ENCODE peak calls at places on chromosome 21, in six cellular contexts. N is AG09309; Y is CD4-positive, alpha-beta T cell; Q is NCI-H1105; D is HTR-8/SVneo; I is RWPE1. W is an unnamed sample.
A peak's percentile ranks its signal among the peaks of the same experiment; 100 is the strongest.

GRCh38 chr21:14923468-14923867 is 141.3 kb downstream of the NRIP1 start:
- DNase-seq in N (no peak), Y (no peak), Q (no peak), D (no peak), I (no peak), W (no peak)

GRCh38 chr21:40070871-40071270 is 203.6 kb downstream of the PCP4 start:
- DNase-seq in N (no peak), Y (no peak), Q (no peak), D (no peak), I (no peak), W (no peak)

GRCh38 chr21:27034796-27035195 is 67.9 kb upstream of the ADAMTS5 start:
- DNase-seq in N (no peak), Y (no peak), Q (no peak), D (no peak), I (no peak), W (no peak)

GRCh38 chr21:42843021-42843420 is 36.3 kb downstream of the WDR4 start:
- DNase-seq in N (no peak), Y (no peak), Q (no peak), D (no peak), I (no peak), W (no peak)

GRCh38 chr21:33402011-33402979 is 918 bp upstream of the IFNGR2 start:
- DNase-seq in N (no peak), Y (peak; percentile 2), Q (no peak), D (no peak), I (peak; percentile 45), W (no peak)

GRCh38 chr21:44990921-44991320 is 51.1 kb downstream of the SLX9 start:
- DNase-seq in N (no peak), Y (no peak), Q (no peak), D (no peak), I (no peak), W (no peak)

GRCh38 chr21:31418355-31419001 is 74.4 kb upstream of the TIAM1 start:
- DNase-seq in N (no peak), Y (no peak), Q (no peak), D (no peak), I (no peak), W (no peak)

GRCh38 chr21:41950941-41951408 is 2.8 kb downstream of the C2CD2 start:
- DNase-seq in N (no peak), Y (no peak), Q (no peak), D (no peak), I (no peak), W (no peak)

GRCh38 chr21:45876381-45877159 is 105.0 kb upstream of the COL6A1 start:
- DNase-seq in N (no peak), Y (no peak), Q (no peak), D (no peak), I (no peak), W (no peak)

GRCh38 chr21:34744801-34745200 is 76.0 kb downstream of the CLIC6 start:
- DNase-seq in N (no peak), Y (no peak), Q (no peak), D (no peak), I (no peak), W (no peak)

GRCh38 chr21:44820851-44821250 is 3.0 kb upstream of the SUMO3 start:
- DNase-seq in N (no peak), Y (no peak), Q (no peak), D (no peak), I (no peak), W (no peak)

GRCh38 chr21:37683396-37684114 is 232.7 kb downstream of the KCNJ6 start:
- DNase-seq in N (no peak), Y (no peak), Q (no peak), D (no peak), I (no peak), W (no peak)

GRCh38 chr21:14889080-14889805 is 175.6 kb downstream of the NRIP1 start:
- DNase-seq in N (no peak), Y (no peak), Q (no peak), D (no peak), I (no peak), W (no peak)

GRCh38 chr21:45719177-45719802 is 75.8 kb downstream of the PCBP3 start:
- DNase-seq in N (no peak), Y (no peak), Q (no peak), D (no peak), I (no peak), W (no peak)

GRCh38 chr21:45465105-45465504 is 60.1 kb downstream of the COL18A1 start:
- DNase-seq in N (no peak), Y (no peak), Q (no peak), D (no peak), I (no peak), W (no peak)

GRCh38 chr21:16870116-16870515 is 642.7 kb upstream of the CXADR start:
- DNase-seq in N (peak; percentile 32), Y (no peak), Q (no peak), D (peak; percentile 10), I (no peak), W (no peak)

GRCh38 chr21:42500736-42501135 is 4.7 kb upstream of the RSPH1 start:
- DNase-seq in N (no peak), Y (no peak), Q (no peak), D (no peak), I (no peak), W (no peak)

GRCh38 chr21:16587141-16587570 is 857.4 kb downstream of the USP25 start:
- DNase-seq in N (peak; percentile 39), Y (no peak), Q (no peak), D (peak; percentile 36), I (peak; percentile 26), W (no peak)

GRCh38 chr21:28325618-28326017 is 667.1 kb downstream of the LTN1 start:
- DNase-seq in N (no peak), Y (no peak), Q (no peak), D (no peak), I (peak; percentile 7), W (no peak)

GRCh38 chr21:28298251-28298672 is 694.4 kb downstream of the LTN1 start:
- DNase-seq in N (no peak), Y (no peak), Q (no peak), D (no peak), I (no peak), W (no peak)

GRCh38 chr21:46301759-46302158 is 15.6 kb downstream of the YBEY start:
- DNase-seq in N (no peak), Y (no peak), Q (no peak), D (no peak), I (no peak), W (no peak)

GRCh38 chr21:36147891-36148290 is 8.7 kb upstream of the DOP1B start:
- DNase-seq in N (no peak), Y (no peak), Q (no peak), D (no peak), I (no peak), W (no peak)

GRCh38 chr21:37530901-37531351 is 164.4 kb downstream of the DYRK1A start:
- DNase-seq in N (no peak), Y (no peak), Q (no peak), D (no peak), I (no peak), W (no peak)

GRCh38 chr21:33561373-33561772 is 18.5 kb downstream of the SON start:
- DNase-seq in N (no peak), Y (no peak), Q (no peak), D (no peak), I (no peak), W (no peak)

GRCh38 chr21:42063578-42064521 is 7.3 kb upstream of the UMODL1 start:
- DNase-seq in N (no peak), Y (peak; percentile 33), Q (no peak), D (no peak), I (peak; percentile 74), W (no peak)

GRCh38 chr21:45363921-45364463 is 41.0 kb upstream of the COL18A1 start:
- DNase-seq in N (peak; percentile 96), Y (no peak), Q (no peak), D (peak; percentile 92), I (peak; percentile 93), W (no peak)

GRCh38 chr21:37136261-37136660 is 63.2 kb downstream of the TTC3 start:
- DNase-seq in N (no peak), Y (no peak), Q (no peak), D (no peak), I (no peak), W (no peak)

GRCh38 chr21:29481641-29482040 is 182.9 kb downstream of the BACH1 start:
- DNase-seq in N (peak; percentile 50), Y (no peak), Q (no peak), D (no peak), I (no peak), W (no peak)

GRCh38 chr21:25638634-25639166 is 358 bp upstream of the JAM2 start:
- DNase-seq in N (no peak), Y (no peak), Q (no peak), D (no peak), I (no peak), W (no peak)

GRCh38 chr21:34836103-34836932 is 167.5 kb downstream of the CLIC6 start:
- DNase-seq in N (peak; percentile 99), Y (no peak), Q (no peak), D (peak; percentile 38), I (no peak), W (no peak)

GRCh38 chr21:35697321-35697808 is 363.0 kb downstream of the SETD4 start:
- DNase-seq in N (no peak), Y (no peak), Q (peak; percentile 94), D (peak; percentile 19), I (no peak), W (no peak)

GRCh38 chr21:43308101-43308500 is 118.8 kb downstream of the SIK1 start:
- DNase-seq in N (no peak), Y (no peak), Q (no peak), D (no peak), I (no peak), W (no peak)

GRCh38 chr21:32940079-32941014 is 85.4 kb upstream of the OLIG2 start:
- DNase-seq in N (peak; percentile 1), Y (peak; percentile 13), Q (peak; percentile 47), D (peak; percentile 41), I (peak; percentile 44), W (peak; percentile 13)

GRCh38 chr21:38881041-38881570 is 75.4 kb downstream of the ETS2 start:
- DNase-seq in N (no peak), Y (no peak), Q (no peak), D (no peak), I (no peak), W (no peak)

GRCh38 chr21:42456457-42456856 is 39.6 kb downstream of the RSPH1 start:
- DNase-seq in N (no peak), Y (peak; percentile 35), Q (no peak), D (no peak), I (no peak), W (no peak)

GRCh38 chr21:32093758-32094463 is 184.9 kb downstream of the MIS18A start:
- DNase-seq in N (no peak), Y (no peak), Q (no peak), D (no peak), I (no peak), W (no peak)

GRCh38 chr21:34022557-34023335 is 50.6 kb upstream of the MRPS6 start:
- DNase-seq in N (no peak), Y (no peak), Q (no peak), D (no peak), I (no peak), W (no peak)

GRCh38 chr21:28337319-28337718 is 655.4 kb downstream of the LTN1 start:
- DNase-seq in N (peak; percentile 51), Y (no peak), Q (no peak), D (peak; percentile 29), I (peak; percentile 20), W (no peak)

GRCh38 chr21:40130476-40130875 is 263.2 kb downstream of the PCP4 start:
- DNase-seq in N (no peak), Y (no peak), Q (no peak), D (no peak), I (no peak), W (no peak)